ENCODE peak calls at places on chromosomes 7 and 10, in eight cellular contexts. One of them, this sample, is unnamed.

GRCh38 chr7:123769371-123769770 is 20.6 kb upstream of the WASL start:
- DNase-seq in D721Med: no peak
- DNase-seq in EL: peak; percentile 68
- DNase-seq in lung microvascular endothelial cell: peak; percentile 78
- DNase-seq in neural progenitor cell: no peak
- DNase-seq in GM23248: peak; percentile 69
- DNase-seq in effector memory CD8-positive, alpha-beta T cell: no peak
- DNase-seq in AG08396: peak; percentile 67
- DNase-seq in this sample: peak; percentile 79

GRCh38 chr10:60681103-60681502 is 97.2 kb upstream of the CDK1 start:
- DNase-seq in D721Med: no peak
- DNase-seq in EL: no peak
- DNase-seq in lung microvascular endothelial cell: no peak
- DNase-seq in neural progenitor cell: no peak
- DNase-seq in GM23248: no peak
- DNase-seq in effector memory CD8-positive, alpha-beta T cell: no peak
- DNase-seq in AG08396: no peak
- DNase-seq in this sample: no peak

GRCh38 chr10:74669210-74669609 is 157.2 kb upstream of the KAT6B start:
- DNase-seq in D721Med: no peak
- DNase-seq in EL: no peak
- DNase-seq in lung microvascular endothelial cell: no peak
- DNase-seq in neural progenitor cell: no peak
- DNase-seq in GM23248: no peak
- DNase-seq in effector memory CD8-positive, alpha-beta T cell: no peak
- DNase-seq in AG08396: no peak
- DNase-seq in this sample: no peak

GRCh38 chr10:110485541-110485940 is 12.2 kb upstream of the DUSP5 start:
- DNase-seq in D721Med: no peak
- DNase-seq in EL: no peak
- DNase-seq in lung microvascular endothelial cell: no peak
- DNase-seq in neural progenitor cell: no peak
- DNase-seq in GM23248: no peak
- DNase-seq in effector memory CD8-positive, alpha-beta T cell: no peak
- DNase-seq in AG08396: no peak
- DNase-seq in this sample: no peak

GRCh38 chr10:89954787-89955566 is 253.6 kb downstream of the KIF20B start:
- DNase-seq in D721Med: no peak
- DNase-seq in EL: no peak
- DNase-seq in lung microvascular endothelial cell: no peak
- DNase-seq in neural progenitor cell: no peak
- DNase-seq in GM23248: peak; percentile 15
- DNase-seq in effector memory CD8-positive, alpha-beta T cell: no peak
- DNase-seq in AG08396: no peak
- DNase-seq in this sample: no peak

GRCh38 chr10:17214991-17215781 is 12.9 kb upstream of the VIM start:
- DNase-seq in D721Med: no peak
- DNase-seq in EL: peak; percentile 96
- DNase-seq in lung microvascular endothelial cell: peak; percentile 90
- DNase-seq in neural progenitor cell: no peak
- DNase-seq in GM23248: peak; percentile 98
- DNase-seq in effector memory CD8-positive, alpha-beta T cell: no peak
- DNase-seq in AG08396: peak; percentile 38
- DNase-seq in this sample: peak; percentile 20

GRCh38 chr7:74480861-74481417 is 27.2 kb downstream of the GTF2IRD1 start:
- DNase-seq in D721Med: no peak
- DNase-seq in EL: peak; percentile 85
- DNase-seq in lung microvascular endothelial cell: peak; percentile 79
- DNase-seq in neural progenitor cell: no peak
- DNase-seq in GM23248: peak; percentile 81
- DNase-seq in effector memory CD8-positive, alpha-beta T cell: no peak
- DNase-seq in AG08396: no peak
- DNase-seq in this sample: peak; percentile 68

GRCh38 chr7:88692493-88692892 is 67.0 kb upstream of the ZNF804B start:
- DNase-seq in D721Med: no peak
- DNase-seq in EL: no peak
- DNase-seq in lung microvascular endothelial cell: no peak
- DNase-seq in neural progenitor cell: no peak
- DNase-seq in GM23248: no peak
- DNase-seq in effector memory CD8-positive, alpha-beta T cell: no peak
- DNase-seq in AG08396: no peak
- DNase-seq in this sample: no peak

GRCh38 chr7:120735791-120736190 is 122.2 kb downstream of the TSPAN12 start:
- DNase-seq in D721Med: no peak
- DNase-seq in EL: peak; percentile 4
- DNase-seq in lung microvascular endothelial cell: peak; percentile 66
- DNase-seq in neural progenitor cell: no peak
- DNase-seq in GM23248: no peak
- DNase-seq in effector memory CD8-positive, alpha-beta T cell: no peak
- DNase-seq in AG08396: no peak
- DNase-seq in this sample: peak; percentile 27

GRCh38 chr7:116316838-116317612 is 106.7 kb downstream of the TES start:
- DNase-seq in D721Med: no peak
- DNase-seq in EL: peak; percentile 99
- DNase-seq in lung microvascular endothelial cell: peak; percentile 99
- DNase-seq in neural progenitor cell: peak; percentile 54
- DNase-seq in GM23248: peak; percentile 99
- DNase-seq in effector memory CD8-positive, alpha-beta T cell: no peak
- DNase-seq in AG08396: peak; percentile 69
- DNase-seq in this sample: peak; percentile 96

GRCh38 chr10:125231116-125231812 is 70.9 kb upstream of the CTBP2 start:
- DNase-seq in D721Med: no peak
- DNase-seq in EL: peak; percentile 98
- DNase-seq in lung microvascular endothelial cell: peak; percentile 82
- DNase-seq in neural progenitor cell: no peak
- DNase-seq in GM23248: peak; percentile 97
- DNase-seq in effector memory CD8-positive, alpha-beta T cell: no peak
- DNase-seq in AG08396: peak; percentile 96
- DNase-seq in this sample: peak; percentile 75

GRCh38 chr10:7027913-7028808 is 382.7 kb downstream of the SFMBT2 start:
- DNase-seq in D721Med: no peak
- DNase-seq in EL: peak; percentile 4
- DNase-seq in lung microvascular endothelial cell: no peak
- DNase-seq in neural progenitor cell: no peak
- DNase-seq in GM23248: peak; percentile 45
- DNase-seq in effector memory CD8-positive, alpha-beta T cell: no peak
- DNase-seq in AG08396: no peak
- DNase-seq in this sample: no peak

GRCh38 chr10:83897626-83898025 is 241.7 kb upstream of the GHITM start:
- DNase-seq in D721Med: no peak
- DNase-seq in EL: no peak
- DNase-seq in lung microvascular endothelial cell: no peak
- DNase-seq in neural progenitor cell: no peak
- DNase-seq in GM23248: no peak
- DNase-seq in effector memory CD8-positive, alpha-beta T cell: no peak
- DNase-seq in AG08396: no peak
- DNase-seq in this sample: no peak

GRCh38 chr7:52592698-52593097 is 442.7 kb upstream of the POM121L12 start:
- DNase-seq in D721Med: no peak
- DNase-seq in EL: no peak
- DNase-seq in lung microvascular endothelial cell: no peak
- DNase-seq in neural progenitor cell: no peak
- DNase-seq in GM23248: no peak
- DNase-seq in effector memory CD8-positive, alpha-beta T cell: no peak
- DNase-seq in AG08396: no peak
- DNase-seq in this sample: no peak

GRCh38 chr7:7682856-7683255 is 35.6 kb downstream of the RPA3 start:
- DNase-seq in D721Med: no peak
- DNase-seq in EL: no peak
- DNase-seq in lung microvascular endothelial cell: no peak
- DNase-seq in neural progenitor cell: no peak
- DNase-seq in GM23248: no peak
- DNase-seq in effector memory CD8-positive, alpha-beta T cell: no peak
- DNase-seq in AG08396: no peak
- DNase-seq in this sample: no peak

GRCh38 chr10:3781458-3782098 is 3.4 kb downstream of the KLF6 start:
- DNase-seq in D721Med: no peak
- DNase-seq in EL: peak; percentile 77
- DNase-seq in lung microvascular endothelial cell: peak; percentile 63
- DNase-seq in neural progenitor cell: no peak
- DNase-seq in GM23248: peak; percentile 85
- DNase-seq in effector memory CD8-positive, alpha-beta T cell: peak; percentile 55
- DNase-seq in AG08396: peak; percentile 30
- DNase-seq in this sample: no peak

GRCh38 chr7:40221836-40222235 is 87.0 kb downstream of the SUGCT start:
- DNase-seq in D721Med: no peak
- DNase-seq in EL: peak; percentile 94
- DNase-seq in lung microvascular endothelial cell: peak; percentile 77
- DNase-seq in neural progenitor cell: no peak
- DNase-seq in GM23248: peak; percentile 94
- DNase-seq in effector memory CD8-positive, alpha-beta T cell: no peak
- DNase-seq in AG08396: peak; percentile 71
- DNase-seq in this sample: peak; percentile 32